ENCODE peak calls at places on chromosomes 1 and 21, in four cellular contexts. G is osteoblast, U is NT2/D1, E is uterus. H is an unnamed sample. For H3K4me1, the result is how much of the 10 kb centered on the place peaks cover.

GRCh38 chr1:208781391-208782035 is 537.3 kb upstream of the PLXNA2 start:
- DNase-seq in U (peak), G (no peak), E (no peak), H (no peak)

GRCh38 chr1:245721488-245721887 is 566.7 kb downstream of the KIF26B start:
- DNase-seq in U (no peak), E (no peak), G (no peak), H (no peak)

GRCh38 chr1:154420172-154420571 is 15.0 kb downstream of the IL6R start:
- DNase-seq in U (no peak), E (peak), G (peak), H (peak)

GRCh38 chr1:83058327-83058726 is 940.6 kb downstream of the TTLL7 start:
- DNase-seq in E (no peak), G (no peak), U (no peak), H (no peak)

GRCh38 chr1:168234846-168235547 is 9.2 kb downstream of the SFT2D2 start:
- DNase-seq in U (peak), G (peak), E (no peak), H (peak)

GRCh38 chr1:247347395-247348222 is 15.9 kb upstream of the ZNF496 start:
- DNase-seq in E (peak), G (peak), U (no peak), H (no peak)

GRCh38 chr1:15706751-15707150 is 22.6 kb downstream of the PLEKHM2 start:
- DNase-seq in E (no peak), G (peak), U (no peak), H (no peak)

GRCh38 chr1:183164350-183164749 is 21.7 kb upstream of the LAMC2 start:
- DNase-seq in U (peak), G (no peak), E (no peak), H (no peak)

GRCh38 chr1:116765962-116766361 is 11.7 kb downstream of the CD2 start:
- DNase-seq in U (no peak), G (no peak), E (no peak), H (no peak)

GRCh38 chr21:28310711-28311110 is 682.0 kb downstream of the LTN1 start:
- DNase-seq in G (no peak), U (no peak), E (no peak), H (no peak)

GRCh38 chr1:50371749-50372148 is 51.5 kb downstream of the DMRTA2 start:
- DNase-seq in G (no peak), E (no peak), U (peak), H (no peak)

DNA sequence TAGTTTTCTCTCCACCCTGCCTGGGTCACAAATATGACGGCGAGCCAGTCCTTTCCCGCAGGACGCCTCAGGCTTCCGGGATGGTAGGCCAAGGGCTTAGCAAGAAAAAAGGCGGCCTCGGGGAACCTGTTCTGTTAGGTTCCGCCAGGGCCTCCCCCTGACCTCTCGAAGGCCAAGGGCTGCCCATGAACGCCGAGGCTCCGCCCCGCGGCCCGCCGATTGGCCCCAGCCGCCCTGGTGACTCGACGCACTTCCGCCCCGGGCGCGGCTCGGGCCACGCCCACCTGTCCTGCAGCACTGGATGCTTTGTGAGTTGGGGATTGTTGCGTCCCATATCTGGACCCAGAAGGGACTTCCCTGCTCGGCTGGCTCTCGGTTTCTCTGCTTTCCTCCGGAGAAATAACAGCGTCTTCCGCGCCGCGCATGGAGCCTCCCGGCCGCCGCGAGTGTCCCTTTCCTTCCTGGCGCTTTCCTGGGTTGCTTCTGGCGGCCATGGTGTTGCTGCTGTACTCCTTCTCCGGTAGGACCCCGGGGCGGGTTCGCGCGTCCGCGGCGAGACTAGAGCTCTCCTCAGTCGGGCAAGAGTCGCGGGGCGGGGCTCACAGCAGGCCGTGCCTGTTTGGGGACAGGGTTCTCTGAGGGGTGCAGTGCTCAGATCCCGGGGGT is at the start of gene CD46:
- DNase-seq in E (peak), G (peak), U (peak), H (peak)
- H3K4me1 ChIP-seq in E (under half), G (under half), U (under half), H (half or more)

GRCh38 chr1:229012823-229013222 is 258.1 kb upstream of the RAB4A start:
- DNase-seq in U (no peak), E (no peak), G (no peak), H (no peak)
- H3K4me1 ChIP-seq in U (under half), E (under half), G (under half), H (under half)

GRCh38 chr1:211934315-211934714 is 101.0 kb downstream of the INTS7 start:
- DNase-seq in G (no peak), E (no peak), U (no peak), H (peak)
- H3K4me1 ChIP-seq in G (under half), E (under half), U (under half), H (under half)

DNA sequence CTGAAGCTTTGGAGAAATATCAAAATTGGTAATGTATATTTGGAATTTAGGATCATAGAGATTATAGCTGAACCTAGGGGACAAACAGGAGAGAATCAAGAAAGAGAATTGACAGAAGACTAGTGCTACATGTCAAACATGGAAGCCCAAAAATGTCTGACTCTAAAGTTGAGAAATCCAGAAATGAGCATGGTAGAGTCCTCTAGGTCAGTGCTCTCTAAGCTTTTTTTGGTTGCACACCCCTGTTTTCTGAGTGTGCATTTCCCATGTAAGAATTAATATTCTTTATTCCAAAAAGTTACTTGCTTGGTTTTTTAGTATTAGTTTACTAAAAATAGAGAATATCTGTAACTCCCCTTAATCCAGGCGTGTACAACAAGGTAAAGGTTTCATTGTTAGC is 25.6 kb downstream of the NFYC start:
- DNase-seq in U (no peak), E (no peak), G (no peak), H (no peak)
- H3K4me1 ChIP-seq in U (under half), E (under half), G (under half), H (half or more)

GRCh38 chr21:44929799-44930542 is 9.3 kb upstream of the ITGB2 start:
- DNase-seq in U (no peak), G (peak), E (no peak), H (no peak)
- H3K4me1 ChIP-seq in U (under half), G (half or more), E (under half), H (half or more)

GRCh38 chr1:39214714-39214997 is 10.2 kb downstream of the MACF1 start:
- DNase-seq in U (no peak), E (no peak), G (no peak), H (no peak)
- H3K4me1 ChIP-seq in U (under half), E (under half), G (under half), H (half or more)

GRCh38 chr1:214461305-214461704 is 90.1 kb downstream of the PTPN14 start:
- DNase-seq in E (no peak), G (no peak), U (no peak), H (no peak)

GRCh38 chr1:214464303-214465287 is 86.8 kb downstream of the PTPN14 start:
- DNase-seq in U (no peak), G (no peak), E (no peak), H (no peak)

GRCh38 chr1:214462882-214463281 is 88.5 kb downstream of the PTPN14 start:
- DNase-seq in G (no peak), U (no peak), E (no peak), H (no peak)

GRCh38 chr1:214460304-214460916 is 91.0 kb downstream of the PTPN14 start:
- DNase-seq in G (no peak), E (no peak), U (no peak), H (no peak)

DNA sequence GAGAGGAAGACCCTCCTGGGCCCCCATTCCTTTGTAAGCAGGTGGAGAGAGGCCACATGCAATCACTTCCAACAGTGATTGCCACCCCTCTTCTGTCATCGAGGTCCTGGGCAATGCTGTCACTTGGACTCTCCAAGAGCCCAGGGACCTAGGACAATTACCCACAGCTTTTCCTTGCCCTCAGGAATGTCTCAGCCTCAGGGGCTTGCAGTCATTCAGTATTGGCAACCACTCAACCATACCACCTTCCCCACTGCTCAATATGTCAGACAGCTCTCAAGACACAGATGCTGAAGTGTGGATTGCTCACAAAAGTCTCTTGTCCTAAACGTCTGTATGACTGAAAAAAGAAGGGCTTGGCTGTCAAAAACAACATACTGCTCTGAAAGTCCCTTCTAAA is 87.8 kb downstream of the PTPN14 start:
- DNase-seq in U (no peak), E (no peak), G (no peak), H (no peak)
- H3K4me1 ChIP-seq in U (under half), E (under half), G (under half), H (under half)

DNA sequence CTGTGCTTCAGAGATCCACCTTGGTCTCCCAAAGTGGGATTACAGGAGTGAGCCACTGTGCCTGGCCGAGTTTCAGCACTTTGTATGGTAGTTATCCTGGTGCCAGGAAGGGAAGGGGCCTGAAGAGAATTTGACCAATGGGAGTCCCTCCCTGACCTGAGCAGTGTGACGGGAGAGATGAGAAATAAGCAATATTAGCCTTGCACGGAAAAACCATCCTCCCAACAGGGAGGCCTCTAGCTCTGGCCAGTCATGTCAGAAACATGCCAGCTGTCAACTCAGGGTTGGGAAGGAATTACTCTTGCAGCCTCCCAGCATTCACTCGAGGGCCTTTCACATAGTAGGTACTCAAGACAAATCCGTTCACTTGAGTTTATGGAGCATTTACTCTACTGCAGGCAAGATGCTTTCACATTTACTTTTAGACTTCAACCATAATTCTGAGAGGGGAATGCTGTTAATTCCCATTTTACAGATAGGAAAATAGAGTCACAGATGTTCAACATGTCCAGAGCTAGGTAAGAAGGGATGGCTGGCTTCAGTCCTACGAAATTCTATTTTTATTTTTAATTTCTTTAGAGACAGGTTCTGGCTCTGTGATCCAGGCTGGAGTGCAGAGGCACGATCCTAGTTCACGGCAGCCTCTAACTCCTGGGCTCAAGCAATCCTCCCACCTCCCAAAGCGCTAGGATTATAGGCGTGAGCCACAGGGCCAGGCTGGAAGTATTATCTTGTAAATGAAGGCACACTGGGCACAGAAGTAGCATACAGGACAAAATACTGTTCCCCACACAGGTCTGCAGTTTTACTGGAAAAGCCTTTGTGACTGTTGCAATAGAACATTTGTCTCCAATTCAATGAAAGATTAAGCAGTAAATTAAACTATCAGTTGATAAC is 3.2 kb upstream of the ATP13A2 start:
- DNase-seq in U (no peak), G (peak), E (no peak), H (no peak)
- H3K4me1 ChIP-seq in U (under half), G (under half), E (under half), H (under half)

H was measured in esophagus muscularis mucosa.